ENCODE peak calls at places on chromosomes 13 and 19, in nine cellular contexts. D, N, Z, H, Q, A, E, P and R are unnamed samples. For H3K36me3, the result is how much of the 10 kb centered on the place peaks cover.

GRCh38 chr19:41328818-41329220 is 18.8 kb downstream of the CCDC97 start:
- DNase-seq in D (no peak), N (no peak), Z (no peak), H (no peak), Q (no peak), A (no peak), E (no peak), P (no peak), R (no peak)

GRCh38 chr13:43797869-43798268 is 11.1 kb upstream of the ENOX1 start:
- DNase-seq in D (no peak), N (no peak), Z (no peak), H (no peak), Q (no peak), A (no peak), E (no peak), P (peak), R (no peak)

GRCh38 chr19:3176715-3177501 is 1.7 kb upstream of the S1PR4 start:
- DNase-seq in D (peak), N (no peak), Z (peak), H (no peak), Q (peak), A (no peak), E (no peak), P (peak), R (no peak)

GRCh38 chr19:14554382-14554812 is 17.5 kb downstream of the NDUFB7 start:
- DNase-seq in D (peak), N (no peak), Z (no peak), H (peak), Q (peak), A (no peak), E (no peak), P (no peak), R (no peak)

GRCh38 chr19:8335343-8336071 is 7.6 kb downstream of the KANK3 start:
- DNase-seq in D (no peak), N (no peak), Z (peak), H (no peak), Q (no peak), A (no peak), E (no peak), P (no peak), R (no peak)

GRCh38 chr13:111518161-111518791 is 197.8 kb downstream of the TEX29 start:
- DNase-seq in D (no peak), N (no peak), Z (no peak), H (no peak), Q (no peak), A (no peak), E (no peak), P (no peak), R (no peak)

GRCh38 chr19:45178262-45179062 is at the start of gene BLOC1S3:
- DNase-seq in D (peak), N (peak), Z (peak), H (peak), Q (peak), A (peak), E (peak), P (peak), R (peak)

GRCh38 chr13:61410669-61411297 is 4.9 kb downstream of the PCDH20 start:
- DNase-seq in D (no peak), N (no peak), Z (no peak), H (no peak), Q (peak), A (no peak), E (no peak), P (peak), R (no peak)

GRCh38 chr19:35832054-35832453 is 19.4 kb upstream of the PRODH2 start:
- DNase-seq in D (no peak), N (no peak), Z (no peak), H (no peak), Q (no peak), A (no peak), E (no peak), P (no peak), R (no peak)

GRCh38 chr13:39900106-39900750 is 244.8 kb downstream of the COG6 start:
- DNase-seq in D (no peak), N (no peak), Z (no peak), H (no peak), Q (no peak), A (no peak), E (no peak), P (peak), R (no peak)

GRCh38 chr13:36395280-36395679 is 37.0 kb upstream of the CCNA1 start:
- DNase-seq in D (no peak), N (no peak), Z (peak), H (no peak), Q (peak), A (no peak), E (no peak), P (peak), R (no peak)

GRCh38 chr19:55456347-55456746 is 5.1 kb downstream of the ISOC2 start:
- DNase-seq in D (no peak), N (no peak), Z (no peak), H (no peak), Q (no peak), A (no peak), E (no peak), P (no peak), R (no peak)
- H3K36me3 ChIP-seq in D (under half), N (under half), Z (under half), H (under half), Q (under half), A (under half), E (under half), P (under half), R (under half)

DNA sequence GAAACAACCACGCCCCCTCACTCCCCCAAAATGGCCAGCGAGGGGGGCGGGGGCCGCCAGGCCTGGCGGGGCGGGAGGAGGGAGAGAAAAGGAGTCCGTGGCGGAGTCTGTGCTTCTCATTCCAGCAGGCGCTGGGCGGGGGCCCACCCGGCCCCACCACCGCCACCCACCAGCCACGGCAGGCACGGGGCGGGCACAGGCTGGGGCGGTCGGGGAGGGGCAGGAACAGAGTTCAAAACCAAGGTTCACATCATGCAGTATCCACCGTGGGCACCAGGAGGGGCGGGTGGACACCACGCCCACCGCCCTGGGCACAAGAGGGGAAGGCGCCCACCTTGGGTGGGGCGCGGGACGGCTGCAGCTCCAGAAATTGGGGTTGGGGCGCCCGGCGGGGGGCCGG is 12.8 kb downstream of the DPF1 start:
- DNase-seq in D (no peak), N (peak), Z (no peak), H (no peak), Q (no peak), A (no peak), E (no peak), P (no peak), R (no peak)
- TF ChIP-seq CTCF in D (no peak), N (no peak), Z (no peak), H (no peak), Q (no peak), A (no peak), E (no peak), P (no peak), R (no peak)

GRCh38 chr13:98577823-98578285 is 947 bp upstream of the STK24 start:
- DNase-seq in D (no peak), N (no peak), Z (peak), H (no peak), Q (no peak), A (no peak), E (no peak), P (no peak), R (no peak)
- H3K36me3 ChIP-seq in D (under half), N (under half), Z (under half), H (under half), Q (under half), A (under half), E (under half), P (under half), R (under half)

DNA sequence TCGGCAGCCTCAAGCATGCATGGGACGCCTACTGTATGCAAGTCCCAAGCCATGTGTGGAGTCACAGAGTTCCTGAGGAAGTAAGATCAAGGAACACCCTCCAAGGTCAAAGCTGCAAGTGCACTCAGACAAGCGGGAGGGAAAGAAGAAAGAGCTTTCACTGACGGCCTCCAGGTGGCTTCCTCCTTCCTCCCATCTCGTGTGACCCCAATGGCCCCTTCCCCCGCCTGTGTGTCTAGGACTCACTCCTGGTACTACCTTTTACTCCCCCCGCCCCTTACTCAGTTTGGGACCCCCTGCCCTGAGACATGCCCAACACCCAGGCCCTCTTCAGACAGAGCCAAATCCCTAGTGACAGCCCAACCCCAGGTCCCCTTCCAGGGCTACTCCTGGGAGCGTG is 6.0 kb downstream of the HAUS8 start:
- DNase-seq in D (no peak), N (no peak), Z (no peak), H (no peak), Q (no peak), A (no peak), E (no peak), P (no peak), R (no peak)
- TF ChIP-seq CTCF in D (no peak), N (peak), Z (no peak), H (no peak), Q (no peak), A (no peak), E (no peak), P (no peak), R (no peak)